ENCODE peak calls at places on chromosomes 6 and 20, in six cellular contexts. One of them, this sample, is unnamed.

GRCh38 chr6:153104220-153104619 is 26.9 kb downstream of the RGS17 start:
- DNase-seq in T-helper 9 cell: no peak
- DNase-seq in HS-27A: no peak
- DNase-seq in stimulated activated CD4-positive, alpha-beta T cell treated with anti-CD3 and anti-CD28 coated beads, Interleukin-2, amount 100 ng/mL, for 48 hours: no peak
- DNase-seq in neural crest cell: no peak
- DNase-seq in ELR: no peak
- DNase-seq in this sample: no peak

GRCh38 chr6:66926060-66926459 is 1219.0 kb upstream of the EYS start:
- DNase-seq in ELR: peak
- DNase-seq in stimulated activated CD4-positive, alpha-beta T cell treated with anti-CD3 and anti-CD28 coated beads, Interleukin-2, amount 100 ng/mL, for 48 hours: no peak
- DNase-seq in HS-27A: peak
- DNase-seq in neural crest cell: no peak
- DNase-seq in T-helper 9 cell: no peak
- DNase-seq in this sample: no peak

GRCh38 chr6:162118706-162119105 is 608.9 kb downstream of the PRKN start:
- DNase-seq in T-helper 9 cell: no peak
- DNase-seq in HS-27A: no peak
- DNase-seq in stimulated activated CD4-positive, alpha-beta T cell treated with anti-CD3 and anti-CD28 coated beads, Interleukin-2, amount 100 ng/mL, for 48 hours: no peak
- DNase-seq in ELR: no peak
- DNase-seq in neural crest cell: no peak
- DNase-seq in this sample: no peak

GRCh38 chr20:57804470-57805250 is 94.8 kb upstream of the PMEPA1 start:
- DNase-seq in stimulated activated CD4-positive, alpha-beta T cell treated with anti-CD3 and anti-CD28 coated beads, Interleukin-2, amount 100 ng/mL, for 48 hours: no peak
- DNase-seq in neural crest cell: no peak
- DNase-seq in T-helper 9 cell: no peak
- DNase-seq in ELR: no peak
- DNase-seq in HS-27A: no peak
- DNase-seq in this sample: peak

GRCh38 chr6:12260458-12261041 is 29.6 kb upstream of the EDN1 start:
- DNase-seq in neural crest cell: no peak
- DNase-seq in T-helper 9 cell: no peak
- DNase-seq in ELR: no peak
- DNase-seq in stimulated activated CD4-positive, alpha-beta T cell treated with anti-CD3 and anti-CD28 coated beads, Interleukin-2, amount 100 ng/mL, for 48 hours: no peak
- DNase-seq in HS-27A: no peak
- DNase-seq in this sample: no peak

GRCh38 chr20:25160457-25160856 is 35.1 kb upstream of the ENTPD6 start:
- DNase-seq in stimulated activated CD4-positive, alpha-beta T cell treated with anti-CD3 and anti-CD28 coated beads, Interleukin-2, amount 100 ng/mL, for 48 hours: no peak
- DNase-seq in ELR: no peak
- DNase-seq in HS-27A: no peak
- DNase-seq in neural crest cell: no peak
- DNase-seq in T-helper 9 cell: no peak
- DNase-seq in this sample: no peak

GRCh38 chr6:38212579-38212978 is 393.1 kb downstream of the ZFAND3 start:
- DNase-seq in HS-27A: no peak
- DNase-seq in ELR: no peak
- DNase-seq in neural crest cell: peak
- DNase-seq in stimulated activated CD4-positive, alpha-beta T cell treated with anti-CD3 and anti-CD28 coated beads, Interleukin-2, amount 100 ng/mL, for 48 hours: no peak
- DNase-seq in T-helper 9 cell: no peak
- DNase-seq in this sample: no peak

GRCh38 chr20:48679011-48679410 is 148.8 kb downstream of the PREX1 start:
- DNase-seq in HS-27A: no peak
- DNase-seq in ELR: no peak
- DNase-seq in stimulated activated CD4-positive, alpha-beta T cell treated with anti-CD3 and anti-CD28 coated beads, Interleukin-2, amount 100 ng/mL, for 48 hours: no peak
- DNase-seq in neural crest cell: no peak
- DNase-seq in T-helper 9 cell: no peak
- DNase-seq in this sample: no peak

GRCh38 chr6:160111812-160112211 is 9.8 kb upstream of the SLC22A1 start:
- DNase-seq in ELR: no peak
- DNase-seq in stimulated activated CD4-positive, alpha-beta T cell treated with anti-CD3 and anti-CD28 coated beads, Interleukin-2, amount 100 ng/mL, for 48 hours: no peak
- DNase-seq in T-helper 9 cell: no peak
- DNase-seq in neural crest cell: no peak
- DNase-seq in HS-27A: no peak
- DNase-seq in this sample: peak